ENCODE peak calls at places on chromosomes 5 and 9, in nine cellular contexts. Z is fibroblast of pulmonary artery, X is transverse colon, R is upper lobe of right lung, L is epithelial cell of esophagus, K is WERI-Rb-1, U is cardiac fibroblast, E is lower lobe of right lung, F is foreskin fibroblast. I is an unnamed sample.

GRCh38 chr9:136327313-136327971 is at the start of gene GPSM1:
- DNase-seq in U (peak; percentile 38), K (peak; percentile 61), L (peak; percentile 33), E (no peak), Z (peak; percentile 55), X (peak; percentile 30), R (no peak), F (peak; percentile 77), I (peak; percentile 66)

GRCh38 chr5:50969207-50970145 is 303.0 kb downstream of the PARP8 start:
- DNase-seq in R (no peak), E (no peak), F (no peak), X (no peak), K (no peak), U (no peak), Z (no peak), L (no peak), I (no peak)

GRCh38 chr5:51271261-51271660 is 112.0 kb upstream of the ISL1 start:
- DNase-seq in U (no peak), F (no peak), Z (no peak), L (no peak), X (no peak), R (no peak), E (no peak), K (no peak), I (no peak)

GRCh38 chr5:60136841-60137240 is 243.3 kb upstream of the PDE4D start:
- DNase-seq in F (no peak), E (no peak), R (no peak), Z (no peak), K (no peak), U (no peak), L (no peak), X (no peak), I (no peak)

GRCh38 chr5:32346869-32347268 is 34.1 kb upstream of the MTMR12 start:
- DNase-seq in X (no peak), K (no peak), F (no peak), R (no peak), L (no peak), Z (no peak), E (no peak), U (no peak), I (no peak)

GRCh38 chr9:133106511-133107244 is 14.4 kb downstream of the RALGDS start:
- DNase-seq in X (no peak), U (no peak), E (peak; percentile 24), L (no peak), Z (no peak), F (no peak), K (no peak), R (peak; percentile 59), I (no peak)

GRCh38 chr5:10421841-10422691 is 19.6 kb upstream of the ROPN1L start:
- DNase-seq in K (no peak), E (no peak), X (no peak), R (no peak), U (no peak), F (no peak), L (no peak), Z (peak; percentile 39), I (no peak)

GRCh38 chr9:120445974-120446373 is 134.0 kb downstream of the CDK5RAP2 start:
- DNase-seq in X (no peak), K (no peak), L (no peak), Z (no peak), F (no peak), U (no peak), E (no peak), R (no peak), I (no peak)

DNA sequence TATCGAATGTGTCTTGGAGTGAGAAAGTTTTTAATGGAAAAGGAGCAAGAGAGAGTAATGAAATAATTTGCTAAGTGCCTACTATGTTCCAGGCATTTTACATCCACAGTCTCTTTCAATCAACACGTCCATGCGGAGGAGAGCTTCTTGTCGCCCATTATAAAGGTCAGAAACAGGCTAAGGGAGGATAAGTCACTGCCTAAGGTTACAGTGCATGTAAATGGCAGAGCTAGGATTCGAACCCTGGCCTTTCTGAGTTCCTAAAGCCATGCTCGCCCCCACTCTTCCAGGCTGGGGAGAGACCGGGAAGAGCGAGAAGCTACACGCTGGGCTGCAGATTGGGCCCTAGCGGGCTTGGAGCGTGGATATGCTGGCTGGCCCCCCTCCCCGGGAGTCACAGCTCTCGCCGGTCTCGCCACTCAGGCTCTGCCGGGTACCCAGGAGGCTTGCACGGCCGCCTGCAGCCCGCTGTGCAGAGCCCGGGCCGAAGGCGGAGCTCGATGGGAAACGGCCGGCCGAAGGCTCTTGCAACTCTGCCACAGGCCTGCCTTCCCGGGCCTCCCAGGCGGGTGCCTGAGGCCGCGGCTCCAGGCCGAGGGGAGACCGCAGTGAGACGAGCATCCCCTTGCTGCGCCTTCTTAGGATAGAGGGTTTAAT is 775 bp upstream of the LHX2 start:
- DNase-seq in E (no peak), X (no peak), K (no peak), Z (peak; percentile 28), U (peak; percentile 37), F (no peak), R (peak; percentile 10), L (no peak), I (peak; percentile 51)
- H3K4me3 ChIP-seq in E (peak overlapping the region; percentile 32), X (peak overlapping the region; percentile 39), K (no peak overlapping the region), Z (peak overlapping the region; percentile 25), U (peak overlapping the region; percentile 51), F (peak overlapping the region; percentile 28), R (peak overlapping the region; percentile 21), L (no peak overlapping the region), I (peak overlapping the region; percentile 56)

DNA sequence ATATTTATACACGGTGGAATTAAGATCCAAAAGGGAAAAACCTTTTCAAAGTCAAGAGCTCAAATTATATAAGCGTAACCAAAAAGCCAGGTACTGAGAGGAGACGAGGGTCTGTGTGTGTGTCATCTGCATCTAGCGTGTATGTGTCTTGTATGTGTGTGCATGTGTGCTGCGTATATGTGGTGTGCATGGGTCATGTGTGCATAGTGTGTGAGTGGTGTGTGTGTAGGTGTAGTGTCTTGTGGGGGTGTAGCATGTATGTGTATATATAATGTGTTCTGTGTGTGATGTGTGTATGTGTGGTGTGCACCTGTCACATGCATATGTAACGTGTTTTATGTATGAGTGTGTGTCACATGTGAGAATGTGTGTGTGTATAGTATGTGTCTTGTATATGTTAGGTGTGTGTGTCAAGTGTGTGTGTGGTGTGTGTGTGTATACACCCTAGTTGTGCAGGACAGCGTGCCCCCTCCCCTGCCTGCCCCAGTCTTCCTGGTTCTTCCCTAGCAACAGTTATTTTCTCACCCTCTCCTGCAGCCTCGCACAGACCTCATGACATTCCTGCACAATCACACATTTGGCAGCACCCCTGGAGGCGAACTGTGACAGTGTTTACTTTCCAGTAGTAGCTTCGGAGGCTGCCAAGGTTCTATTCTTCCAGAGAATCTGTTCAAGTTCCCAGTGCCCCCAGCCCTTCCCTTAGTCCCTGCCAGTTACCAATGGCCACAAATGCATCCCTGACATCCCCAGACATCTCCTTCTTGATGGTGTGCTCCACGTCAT is 27.1 kb upstream of the TNIP1 start:
- DNase-seq in F (peak; percentile 19), X (peak; percentile 67), L (peak; percentile 53), U (peak; percentile 39), E (peak; percentile 53), Z (peak; percentile 50), K (no peak), R (no peak), I (no peak)
- TF ChIP-seq CTCF in F (no peak), X (peak; percentile 36), L (peak; percentile 36), U (no peak), E (no peak), Z (no peak), K (no peak), R (no peak), I (no peak)

GRCh38 chr5:69491838-69492390 is 676 bp upstream of the OCLN start:
- DNase-seq in R (no peak), E (no peak), L (no peak), F (no peak), X (no peak), Z (no peak), K (no peak), U (no peak), I (no peak)

GRCh38 chr5:69494481-69494880 is 1.9 kb downstream of the OCLN start:
- DNase-seq in F (no peak), L (no peak), E (no peak), U (no peak), R (no peak), Z (no peak), X (no peak), K (no peak), I (no peak)

GRCh38 chr5:69491027-69491426 is 1.6 kb upstream of the OCLN start:
- DNase-seq in Z (no peak), R (no peak), E (no peak), U (no peak), L (no peak), X (no peak), F (no peak), K (no peak), I (no peak)

GRCh38 chr5:69493235-69493925 is 790 bp downstream of the OCLN start:
- DNase-seq in E (peak; percentile 73), F (no peak), L (peak; percentile 58), Z (no peak), K (peak; percentile 55), U (no peak), X (peak; percentile 50), R (peak; percentile 81), I (peak; percentile 75)

DNA sequence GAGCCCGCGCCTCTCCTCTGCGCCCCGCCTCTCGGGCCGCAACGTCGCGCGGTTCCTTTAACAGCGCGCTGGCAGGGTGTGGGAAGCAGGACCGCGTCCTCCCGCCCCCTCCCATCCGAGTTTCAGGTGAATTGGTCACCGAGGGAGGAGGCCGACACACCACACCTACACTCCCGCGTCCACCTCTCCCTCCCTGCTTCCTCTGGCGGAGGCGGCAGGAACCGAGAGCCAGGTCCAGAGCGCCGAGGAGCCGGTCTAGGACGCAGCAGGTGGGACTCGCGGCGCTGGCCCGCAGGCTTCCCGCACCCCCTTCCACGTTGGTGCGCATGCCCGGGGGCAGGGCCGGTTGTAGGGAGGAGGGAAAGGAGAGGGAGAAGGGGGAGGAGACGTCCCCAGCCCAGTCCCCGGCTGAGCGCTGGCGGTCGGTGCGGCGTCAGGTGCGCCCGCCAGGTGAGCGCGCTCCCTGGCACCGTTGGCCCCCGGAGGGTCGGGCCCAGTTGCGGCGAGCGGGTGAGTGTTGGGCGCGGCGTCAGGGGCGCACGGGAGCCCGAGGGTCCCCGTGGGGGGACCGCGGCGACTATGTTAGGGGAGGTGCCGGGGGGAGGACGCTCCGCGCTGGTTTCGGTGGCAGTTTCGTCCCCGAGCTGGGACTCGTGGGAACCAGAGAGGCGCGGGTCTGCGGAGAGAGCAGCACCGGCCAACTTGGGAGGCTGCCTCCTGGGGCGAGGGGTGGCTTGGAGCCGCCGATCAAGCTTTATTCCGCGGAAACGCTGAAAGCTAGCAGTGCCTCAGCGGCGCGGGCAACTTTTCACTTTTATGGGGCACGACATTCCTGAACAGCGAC is at the start of gene OCLN:
- DNase-seq in R (peak; percentile 92), E (peak; percentile 82), K (peak; percentile 89), X (peak; percentile 85), F (no peak), U (no peak), L (peak; percentile 92), Z (no peak), I (peak; percentile 96)
- H3K4me3 ChIP-seq in R (peak within 1 kb of the TSS; percentile 78), E (peak within 1 kb of the TSS; percentile 87), K (peak within 1 kb of the TSS; percentile 87), X (peak within 1 kb of the TSS; percentile 65), F (peak within 1 kb of the TSS; percentile 56), U (peak within 1 kb of the TSS; percentile 52), L (peak within 1 kb of the TSS; percentile 71), Z (peak within 1 kb of the TSS; percentile 53), I (peak within 1 kb of the TSS; percentile 99)

GRCh38 chr9:113596616-113597320 is 133.2 kb downstream of the RGS3 start:
- DNase-seq in F (no peak), K (no peak), U (no peak), R (no peak), X (no peak), Z (no peak), L (no peak), E (peak; percentile 42), I (no peak)

GRCh38 chr9:113598883-113599282 is 135.4 kb downstream of the RGS3 start:
- DNase-seq in F (no peak), U (no peak), E (peak; percentile 7), X (no peak), Z (no peak), K (no peak), R (no peak), L (no peak), I (no peak)

GRCh38 chr9:113598451-113598850 is 134.9 kb downstream of the RGS3 start:
- DNase-seq in L (no peak), F (no peak), U (no peak), Z (no peak), E (peak; percentile 37), X (no peak), K (no peak), R (no peak), I (no peak)

GRCh38 chr9:113599647-113600476 is 136.3 kb downstream of the RGS3 start:
- DNase-seq in R (no peak), K (no peak), E (peak; percentile 40), L (peak; percentile 36), F (peak; percentile 92), U (peak; percentile 61), X (no peak), Z (peak; percentile 75), I (no peak)

DNA sequence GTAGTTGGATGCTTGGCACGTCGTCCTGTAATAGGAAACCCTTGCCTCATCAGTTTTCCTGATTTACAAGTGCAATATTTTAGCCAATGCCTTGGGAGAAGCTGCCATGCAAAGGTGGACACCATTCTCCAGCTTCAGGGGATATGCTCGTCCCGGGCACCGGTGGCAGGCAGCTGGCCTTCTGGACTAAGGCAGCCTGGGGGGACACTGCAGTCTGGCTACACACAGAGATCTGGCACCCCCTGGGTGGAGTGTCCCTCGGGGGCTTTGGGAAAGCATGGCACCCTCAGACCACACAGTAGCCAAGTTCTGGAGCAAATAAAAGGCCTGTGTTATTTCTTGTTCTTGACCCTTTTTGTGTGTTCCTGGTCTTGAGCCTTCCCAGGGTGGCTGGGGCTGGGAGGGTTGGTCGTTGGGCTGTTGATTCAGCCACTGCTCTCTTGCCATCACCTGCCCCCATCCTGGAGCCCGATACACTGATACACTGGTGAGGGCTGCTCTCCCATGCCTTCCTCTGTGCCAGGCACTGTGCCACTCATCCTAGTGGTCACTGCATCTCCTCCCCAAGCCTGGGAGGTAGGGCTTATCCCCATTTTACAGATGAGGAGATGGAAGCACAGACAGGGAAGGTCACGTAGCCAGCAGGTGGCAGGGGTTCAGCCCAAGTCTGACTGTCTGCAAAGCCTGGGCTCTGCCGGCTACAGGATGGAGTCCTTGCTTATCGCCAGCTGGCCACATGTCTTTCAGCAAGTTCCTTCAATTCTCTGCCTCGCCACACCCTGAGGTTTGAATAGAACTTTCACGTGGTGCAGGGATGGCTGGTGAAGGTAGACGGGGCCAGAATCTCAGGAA is 134.1 kb downstream of the RGS3 start:
- DNase-seq in R (no peak), L (no peak), Z (no peak), F (no peak), U (no peak), X (no peak), E (peak; percentile 37), K (no peak), I (no peak)
- TF ChIP-seq CTCF in R (no peak), L (no peak), Z (no peak), F (no peak), U (no peak), X (no peak), E (no peak), K (no peak), I (no peak)